ENCODE peak calls at places on chromosomes 3 and 15, in eight cellular contexts. U is IMR-90; V is NCI-H774; B is Calu3; D is esophagus squamous epithelium; Y is stimulated activated CD4-positive, alpha-beta T cell treated with anti-CD3 and anti-CD28 coated beads, Interleukin-12 subunit alpha, Interleukin-12 subunit beta, amount 100 ng/mL, for 4 hours; F is naive thymus-derived CD4-positive, alpha-beta T cell; J is cardiac septum. K is an unnamed sample.

GRCh38 chr3:12916159-12916558 is 74.8 kb upstream of the RPL32 start:
- DNase-seq in U (no peak), V (no peak), B (no peak), D (no peak), Y (no peak), F (peak; percentile 26), J (no peak), K (no peak)

GRCh38 chr3:20576228-20576627 is 390.2 kb upstream of the SGO1 start:
- DNase-seq in U (peak; percentile 1), V (no peak), B (no peak), D (no peak), Y (no peak), F (no peak), J (no peak), K (no peak)

GRCh38 chr15:88543065-88543776 is 3.3 kb downstream of the DET1 start:
- DNase-seq in U (peak; percentile 37), V (no peak), B (no peak), D (no peak), Y (no peak), F (no peak), J (no peak), K (no peak)

GRCh38 chr15:23648920-23649515 is 1.4 kb upstream of the MAGEL2 start:
- DNase-seq in U (no peak), V (peak; percentile 4), B (no peak), D (no peak), Y (peak; percentile 12), F (no peak), J (no peak), K (no peak)

GRCh38 chr15:27681038-27681437 is 418.1 kb downstream of the OCA2 start:
- DNase-seq in U (no peak), V (no peak), B (no peak), D (no peak), Y (peak; percentile 2), F (no peak), J (no peak), K (peak; percentile 18)

GRCh38 chr15:67506775-67507747 is 13.9 kb upstream of the C15orf61 start:
- DNase-seq in U (peak; percentile 9), V (no peak), B (no peak), D (no peak), Y (no peak), F (no peak), J (no peak), K (no peak)

GRCh38 chr3:162777118-162777517 is 1280.5 kb downstream of the OTOL1 start:
- DNase-seq in U (no peak), V (no peak), B (peak; percentile 17), D (no peak), Y (no peak), F (no peak), J (no peak), K (no peak)

GRCh38 chr3:113677745-113678144 is 18.7 kb downstream of the USF3 start:
- DNase-seq in U (no peak), V (no peak), B (no peak), D (no peak), Y (no peak), F (no peak), J (no peak), K (no peak)

GRCh38 chr15:95127356-95127755 is 896.0 kb downstream of the MCTP2 start:
- DNase-seq in U (peak; percentile 30), V (no peak), B (no peak), D (no peak), Y (no peak), F (no peak), J (no peak), K (no peak)

GRCh38 chr3:50503504-50503903 is at the start of gene CACNA2D2:
- DNase-seq in U (no peak), V (peak; percentile 11), B (peak; percentile 60), D (no peak), Y (peak; percentile 43), F (peak; percentile 54), J (peak; percentile 81), K (peak; percentile 27)

GRCh38 chr3:41301548-41301947 is 102.2 kb downstream of the CTNNB1 start:
- DNase-seq in U (peak; percentile 6), V (no peak), B (no peak), D (no peak), Y (no peak), F (no peak), J (no peak), K (no peak)

K was measured in fibroblast of lung.